ENCODE peak calls at places on chromosomes 3 and 15, in five cellular contexts. P, Y, O, W and L are unnamed samples.
A peak's percentile ranks its signal among the peaks of the same experiment; 100 is the strongest.

GRCh38 chr3:45442679-45443214 is 54.4 kb downstream of the LARS2 start:
- DNase-seq in P (no peak), Y (no peak), O (no peak), W (peak; percentile 19), L (no peak)

GRCh38 chr3:56782215-56782614 is 19.5 kb downstream of the ARHGEF3 start:
- DNase-seq in P (no peak), Y (no peak), O (no peak), W (no peak), L (no peak)

GRCh38 chr3:178084938-178085816 is 451.1 kb upstream of the KCNMB2 start:
- DNase-seq in P (peak; percentile 90), Y (peak; percentile 82), O (no peak), W (peak; percentile 90), L (peak; percentile 79)

GRCh38 chr15:73956276-73957086 is 30.2 kb downstream of the LOXL1 start:
- DNase-seq in P (peak; percentile 4), Y (peak; percentile 78), O (no peak), W (no peak), L (peak; percentile 79)

GRCh38 chr3:64067510-64068346 is 44.4 kb upstream of the PSMD6 start:
- DNase-seq in P (no peak), Y (no peak), O (no peak), W (peak; percentile 92), L (no peak)

GRCh38 chr15:66044837-66045236 is 175.5 kb downstream of the RAB11A start:
- DNase-seq in P (no peak), Y (no peak), O (no peak), W (no peak), L (no peak)

GRCh38 chr3:167382127-167382526 is 2.0 kb upstream of the ZBBX start:
- DNase-seq in P (no peak), Y (no peak), O (no peak), W (no peak), L (no peak)

GRCh38 chr3:58198362-58198761 is 12.4 kb downstream of the DNASE1L3 start:
- DNase-seq in P (no peak), Y (no peak), O (no peak), W (no peak), L (no peak)

GRCh38 chr3:149343951-149344350 is 10.5 kb upstream of the TM4SF18 start:
- DNase-seq in P (no peak), Y (no peak), O (no peak), W (peak; percentile 24), L (no peak)

GRCh38 chr3:44962606-44963393 is 13.2 kb downstream of the ZDHHC3 start:
- DNase-seq in P (no peak), Y (no peak), O (no peak), W (no peak), L (no peak)

GRCh38 chr15:43881944-43882343 is 55.1 kb downstream of the WDR76 start:
- DNase-seq in P (no peak), Y (no peak), O (no peak), W (no peak), L (no peak)

GRCh38 chr3:192878374-192878773 is 39.3 kb downstream of the MB21D2 start:
- DNase-seq in P (no peak), Y (no peak), O (no peak), W (no peak), L (no peak)

GRCh38 chr15:62068071-62068786 is 1.5 kb downstream of the C2CD4A start:
- DNase-seq in P (peak; percentile 66), Y (no peak), O (peak; percentile 13), W (no peak), L (no peak)

GRCh38 chr3:63967675-63968611 is 55.4 kb downstream of the PSMD6 start:
- DNase-seq in P (peak; percentile 75), Y (no peak), O (no peak), W (peak; percentile 81), L (no peak)

GRCh38 chr3:174208161-174208560 is 651.0 kb upstream of the NAALADL2 start:
- DNase-seq in P (no peak), Y (no peak), O (no peak), W (peak; percentile 19), L (no peak)

GRCh38 chr3:16084887-16085286 is 89.6 kb upstream of the GALNT15 start:
- DNase-seq in P (no peak), Y (peak; percentile 60), O (no peak), W (no peak), L (peak; percentile 72)

GRCh38 chr3:147412917-147413711 is 3.9 kb downstream of the ZIC1 start:
- DNase-seq in P (no peak), Y (no peak), O (no peak), W (no peak), L (no peak)

GRCh38 chr15:80216911-80217310 is 35.1 kb downstream of the CTXND1 start:
- DNase-seq in P (no peak), Y (no peak), O (no peak), W (peak; percentile 2), L (no peak)